ENCODE peak calls at places on chromosomes 3 and 15, in six cellular contexts. One of them, this sample, is unnamed.
A peak's percentile ranks its signal among the peaks of the same experiment; 100 is the strongest.

GRCh38 chr15:41501961-41502786 is 8.5 kb downstream of the ITPKA start:
- DNase-seq in uterus: no peak
- DNase-seq in anterior cingulate cortex: no peak
- DNase-seq in NCI-H774: no peak
- DNase-seq in M059J: no peak
- DNase-seq in HT1080: no peak
- DNase-seq in this sample: no peak

GRCh38 chr15:31458591-31458990 is 132.0 kb downstream of the KLF13 start:
- DNase-seq in uterus: no peak
- DNase-seq in anterior cingulate cortex: no peak
- DNase-seq in NCI-H774: no peak
- DNase-seq in M059J: no peak
- DNase-seq in HT1080: no peak
- DNase-seq in this sample: no peak

GRCh38 chr15:61175024-61175423 is 54.1 kb downstream of the RORA start:
- DNase-seq in anterior cingulate cortex: no peak
- DNase-seq in HT1080: no peak
- DNase-seq in M059J: peak; percentile 3
- DNase-seq in uterus: no peak
- DNase-seq in NCI-H774: no peak
- DNase-seq in this sample: no peak

GRCh38 chr3:193816656-193817311 is 223.8 kb downstream of the OPA1 start:
- DNase-seq in HT1080: no peak
- DNase-seq in anterior cingulate cortex: peak; percentile 61
- DNase-seq in NCI-H774: peak; percentile 86
- DNase-seq in uterus: peak; percentile 87
- DNase-seq in M059J: peak; percentile 21
- DNase-seq in this sample: peak; percentile 19

GRCh38 chr15:73114064-73114463 is 61.8 kb downstream of the NEO1 start:
- DNase-seq in anterior cingulate cortex: no peak
- DNase-seq in M059J: no peak
- DNase-seq in NCI-H774: no peak
- DNase-seq in uterus: no peak
- DNase-seq in HT1080: no peak
- DNase-seq in this sample: no peak

GRCh38 chr15:70147778-70148177 is 50.1 kb upstream of the TLE3 start:
- DNase-seq in M059J: no peak
- DNase-seq in uterus: no peak
- DNase-seq in NCI-H774: no peak
- DNase-seq in HT1080: no peak
- DNase-seq in anterior cingulate cortex: no peak
- DNase-seq in this sample: no peak

GRCh38 chr3:56962200-56962599 is 98.3 kb upstream of the SPATA12 start:
- DNase-seq in uterus: no peak
- DNase-seq in M059J: no peak
- DNase-seq in HT1080: no peak
- DNase-seq in anterior cingulate cortex: no peak
- DNase-seq in NCI-H774: no peak
- DNase-seq in this sample: no peak

GRCh38 chr3:64900916-64901903 is 213.4 kb upstream of the ADAMTS9 start:
- DNase-seq in uterus: no peak
- DNase-seq in NCI-H774: no peak
- DNase-seq in anterior cingulate cortex: no peak
- DNase-seq in M059J: no peak
- DNase-seq in HT1080: no peak
- DNase-seq in this sample: no peak

GRCh38 chr15:64883997-64884511 is 27.6 kb upstream of the ANKDD1A start:
- DNase-seq in NCI-H774: no peak
- DNase-seq in M059J: peak; percentile 92
- DNase-seq in uterus: peak; percentile 61
- DNase-seq in anterior cingulate cortex: peak; percentile 20
- DNase-seq in HT1080: peak; percentile 92
- DNase-seq in this sample: no peak

GRCh38 chr15:58988011-58988785 is 735 bp downstream of the RNF111 start:
- DNase-seq in anterior cingulate cortex: peak; percentile 80
- DNase-seq in uterus: peak; percentile 59
- DNase-seq in HT1080: peak; percentile 28
- DNase-seq in M059J: peak; percentile 48
- DNase-seq in NCI-H774: peak; percentile 52
- DNase-seq in this sample: peak; percentile 63

GRCh38 chr3:81741214-81741613 is 20.2 kb downstream of the GBE1 start:
- DNase-seq in NCI-H774: no peak
- DNase-seq in HT1080: no peak
- DNase-seq in uterus: no peak
- DNase-seq in M059J: peak; percentile 29
- DNase-seq in anterior cingulate cortex: no peak
- DNase-seq in this sample: no peak

GRCh38 chr15:50051344-50051743 is 67.7 kb downstream of the ATP8B4 start:
- DNase-seq in M059J: no peak
- DNase-seq in uterus: no peak
- DNase-seq in anterior cingulate cortex: no peak
- DNase-seq in NCI-H774: no peak
- DNase-seq in HT1080: no peak
- DNase-seq in this sample: no peak

GRCh38 chr3:134619884-134620445 is 30.9 kb downstream of the KY start:
- DNase-seq in anterior cingulate cortex: no peak
- DNase-seq in HT1080: no peak
- DNase-seq in uterus: no peak
- DNase-seq in M059J: no peak
- DNase-seq in NCI-H774: no peak
- DNase-seq in this sample: no peak

GRCh38 chr3:129311054-129311902 is 32.6 kb downstream of the HMCES start:
- DNase-seq in HT1080: no peak
- DNase-seq in M059J: no peak
- DNase-seq in anterior cingulate cortex: no peak
- DNase-seq in uterus: no peak
- DNase-seq in NCI-H774: no peak
- DNase-seq in this sample: no peak

GRCh38 chr15:35863655-35864054 is 317.7 kb upstream of the DPH6 start:
- DNase-seq in anterior cingulate cortex: no peak
- DNase-seq in uterus: no peak
- DNase-seq in NCI-H774: no peak
- DNase-seq in HT1080: no peak
- DNase-seq in M059J: no peak
- DNase-seq in this sample: no peak

GRCh38 chr15:39855400-39855799 is 64.7 kb downstream of the GPR176 start:
- DNase-seq in uterus: no peak
- DNase-seq in M059J: no peak
- DNase-seq in NCI-H774: no peak
- DNase-seq in anterior cingulate cortex: no peak
- DNase-seq in HT1080: no peak
- DNase-seq in this sample: no peak

GRCh38 chr3:28101672-28102071 is 139.7 kb upstream of the CMC1 start:
- DNase-seq in uterus: no peak
- DNase-seq in anterior cingulate cortex: no peak
- DNase-seq in M059J: no peak
- DNase-seq in HT1080: no peak
- DNase-seq in NCI-H774: no peak
- DNase-seq in this sample: no peak

GRCh38 chr3:164864454-164864853 is 213.8 kb downstream of the SI start:
- DNase-seq in uterus: no peak
- DNase-seq in HT1080: no peak
- DNase-seq in NCI-H774: no peak
- DNase-seq in anterior cingulate cortex: no peak
- DNase-seq in M059J: no peak
- DNase-seq in this sample: no peak